ENCODE peak calls at places on chromosomes 2 and 18, in eight cellular contexts. N is CD8-positive, alpha-beta T cell; S is hepatocyte; T is WTC11; K is stimulated activated CD4-positive, alpha-beta T cell treated with anti-CD3 and anti-CD28 coated beads, Interleukin-1b, Interleukin-23, amount 100 ng/mL, for 48 hours; V is kidney epithelial cell; Q is aorta; X is NCI-H69. Z is an unnamed sample.
A peak's percentile ranks its signal among the peaks of the same experiment; 100 is the strongest.

GRCh38 chr2:4522498-4523421 is 819.4 kb downstream of the DCDC2C start:
- DNase-seq in N (no peak), S (no peak), T (no peak), K (no peak), V (no peak), Q (no peak), X (no peak), Z (no peak)

GRCh38 chr2:191115801-191116200 is 35.0 kb downstream of the STAT4 start:
- DNase-seq in N (no peak), S (no peak), T (no peak), K (no peak), V (no peak), Q (no peak), X (no peak), Z (no peak)

GRCh38 chr2:239444626-239445625 is 44.1 kb upstream of the HDAC4 start:
- DNase-seq in N (no peak), S (peak; percentile 39), T (no peak), K (no peak), V (no peak), Q (no peak), X (peak; percentile 86), Z (no peak)

GRCh38 chr2:79982445-79982844 is 322.1 kb downstream of the LRRTM1 start:
- DNase-seq in N (no peak), S (peak; percentile 21), T (peak; percentile 80), K (no peak), V (no peak), Q (no peak), X (peak; percentile 57), Z (peak; percentile 71)

GRCh38 chr2:165293439-165294420 is 54.5 kb downstream of the SCN2A start:
- DNase-seq in N (peak; percentile 34), S (peak; percentile 94), T (no peak), K (peak; percentile 19), V (peak; percentile 82), Q (no peak), X (no peak), Z (peak; percentile 52)

GRCh38 chr2:30106543-30106942 is 40.3 kb upstream of the YPEL5 start:
- DNase-seq in N (no peak), S (no peak), T (no peak), K (no peak), V (no peak), Q (no peak), X (no peak), Z (no peak)

GRCh38 chr18:58535340-58536186 is 93.3 kb downstream of the ALPK2 start:
- DNase-seq in N (no peak), S (no peak), T (no peak), K (peak; percentile 44), V (no peak), Q (no peak), X (no peak), Z (no peak)

GRCh38 chr18:79872423-79872822 is 74.7 kb downstream of the KCNG2 start:
- DNase-seq in N (no peak), S (no peak), T (no peak), K (no peak), V (no peak), Q (no peak), X (no peak), Z (no peak)

GRCh38 chr18:77321823-77322805 is 72.5 kb downstream of the GALR1 start:
- DNase-seq in N (no peak), S (peak; percentile 66), T (no peak), K (no peak), V (no peak), Q (no peak), X (no peak), Z (no peak)

GRCh38 chr18:21894619-21895367 is 154.2 kb downstream of the MIB1 start:
- DNase-seq in N (no peak), S (no peak), T (no peak), K (no peak), V (no peak), Q (no peak), X (no peak), Z (no peak)

GRCh38 chr2:197677056-197677455 is 1.7 kb upstream of the RFTN2 start:
- DNase-seq in N (no peak), S (no peak), T (no peak), K (no peak), V (no peak), Q (no peak), X (no peak), Z (no peak)

GRCh38 chr2:63654959-63655358 is 66.2 kb downstream of the MDH1 start:
- DNase-seq in N (no peak), S (no peak), T (no peak), K (peak; percentile 63), V (no peak), Q (no peak), X (no peak), Z (no peak)

GRCh38 chr2:153871231-153872221 is at the start of gene GALNT13:
- DNase-seq in N (no peak), S (peak; percentile 89), T (peak; percentile 90), K (no peak), V (peak; percentile 28), Q (peak; percentile 56), X (peak; percentile 97), Z (peak; percentile 97)

GRCh38 chr2:76563730-76564129 is 853.0 kb upstream of the GCFC2 start:
- DNase-seq in N (no peak), S (no peak), T (no peak), K (no peak), V (no peak), Q (no peak), X (no peak), Z (no peak)

GRCh38 chr18:37661061-37661460 is 95.5 kb upstream of the CELF4 start:
- DNase-seq in N (no peak), S (no peak), T (no peak), K (no peak), V (no peak), Q (no peak), X (no peak), Z (no peak)

GRCh38 chr18:22282311-22283235 is 113.2 kb downstream of the GATA6 start:
- DNase-seq in N (peak; percentile 26), S (peak; percentile 74), T (no peak), K (no peak), V (peak; percentile 90), Q (no peak), X (peak; percentile 14), Z (peak; percentile 34)

GRCh38 chr2:220814441-220814840 is 757.7 kb downstream of the EPHA4 start:
- DNase-seq in N (no peak), S (no peak), T (no peak), K (no peak), V (no peak), Q (no peak), X (no peak), Z (no peak)

GRCh38 chr2:55163895-55164509 is 68.1 kb downstream of the CLHC1 start:
- DNase-seq in N (no peak), S (no peak), T (no peak), K (no peak), V (no peak), Q (no peak), X (peak; percentile 69), Z (no peak)

GRCh38 chr2:16546128-16546754 is 119.4 kb downstream of the CYRIA start:
- DNase-seq in N (no peak), S (peak; percentile 88), T (peak; percentile 19), K (no peak), V (peak; percentile 23), Q (no peak), X (no peak), Z (peak; percentile 39)

GRCh38 chr2:230908595-230909191 is 16.3 kb downstream of the GPR55 start:
- DNase-seq in N (no peak), S (no peak), T (no peak), K (peak; percentile 85), V (peak; percentile 92), Q (peak; percentile 15), X (peak; percentile 80), Z (peak; percentile 33)

GRCh38 chr2:8821276-8822217 is 15.9 kb downstream of the KIDINS220 start:
- DNase-seq in N (no peak), S (peak; percentile 54), T (no peak), K (no peak), V (no peak), Q (peak; percentile 69), X (no peak), Z (no peak)

GRCh38 chr2:31384351-31384750 is 30.2 kb downstream of the XDH start:
- DNase-seq in N (no peak), S (peak; percentile 25), T (no peak), K (no peak), V (peak; percentile 84), Q (no peak), X (no peak), Z (no peak)

GRCh38 chr2:217928324-217929293 is 74.2 kb downstream of the TNS1 start:
- DNase-seq in N (no peak), S (no peak), T (no peak), K (no peak), V (no peak), Q (peak; percentile 86), X (no peak), Z (no peak)

Z was measured in H9.